ENCODE peak calls at places on chromosome 3, in eight cellular contexts. Q, N, W, H, B, M, T and X are unnamed samples. For H3K9me3, the result is how much of the 10 kb centered on the place peaks cover.

GRCh38 chr3:175392653-175393052 is 533.5 kb downstream of the NAALADL2 start:
- DNase-seq in Q (no peak), N (no peak), W (no peak), H (peak), B (no peak), M (no peak), T (no peak), X (no peak)

GRCh38 chr3:173380681-173381080 is 16.9 kb upstream of the NLGN1 start:
- DNase-seq in Q (no peak), N (no peak), W (no peak), H (no peak), B (no peak), M (no peak), T (no peak), X (no peak)

GRCh38 chr3:173214576-173214975 is 73.5 kb upstream of the SPATA16 start:
- DNase-seq in Q (no peak), N (no peak), W (no peak), H (no peak), B (no peak), M (no peak), T (no peak), X (no peak)

GRCh38 chr3:80696280-80696679 is 928.5 kb upstream of the ROBO1 start:
- DNase-seq in Q (no peak), N (no peak), W (peak), H (no peak), B (no peak), M (no peak), T (no peak), X (peak)

GRCh38 chr3:108222813-108223307 is 636 bp upstream of the IFT57 start:
- DNase-seq in Q (no peak), N (no peak), W (no peak), H (peak), B (no peak), M (no peak), T (no peak), X (no peak)

GRCh38 chr3:167184511-167184910 is 195.6 kb downstream of the ZBBX start:
- DNase-seq in Q (no peak), N (no peak), W (no peak), H (no peak), B (no peak), M (no peak), T (no peak), X (no peak)

GRCh38 chr3:55000546-55000945 is 72.7 kb upstream of the LRTM1 start:
- DNase-seq in Q (peak), N (no peak), W (peak), H (peak), B (no peak), M (peak), T (no peak), X (peak)

GRCh38 chr3:15964605-15965061 is 166.9 kb upstream of the ANKRD28 start:
- DNase-seq in Q (no peak), N (no peak), W (peak), H (peak), B (no peak), M (peak), T (no peak), X (no peak)

GRCh38 chr3:175988401-175988800 is 1129.3 kb downstream of the NAALADL2 start:
- DNase-seq in Q (no peak), N (no peak), W (no peak), H (no peak), B (no peak), M (no peak), T (no peak), X (no peak)

GRCh38 chr3:31981206-31982181 is at the start of the genes OSBPL10 and ZNF860:
- DNase-seq in Q (peak), N (no peak), W (peak), H (peak), B (peak), M (peak), T (peak), X (peak)

GRCh38 chr3:71428841-71429609 is 154.5 kb downstream of the FOXP1 start:
- DNase-seq in Q (no peak), N (no peak), W (peak), H (peak), B (peak), M (no peak), T (no peak), X (no peak)

GRCh38 chr3:48918388-48919214 is at the start of gene ARIH2:
- DNase-seq in Q (peak), N (peak), W (peak), H (peak), B (peak), M (peak), T (peak), X (peak)

GRCh38 chr3:131260525-131260924 is 121.0 kb upstream of the NUDT16 start:
- DNase-seq in Q (no peak), N (no peak), W (no peak), H (peak), B (no peak), M (no peak), T (no peak), X (no peak)

GRCh38 chr3:128742821-128743594 is 17.0 kb downstream of the RAB7A start:
- DNase-seq in Q (no peak), N (no peak), W (no peak), H (no peak), B (no peak), M (no peak), T (peak), X (no peak)

GRCh38 chr3:128749035-128749434 is 23.1 kb downstream of the RAB7A start:
- DNase-seq in Q (no peak), N (no peak), W (no peak), H (no peak), B (no peak), M (no peak), T (no peak), X (no peak)

GRCh38 chr3:128745742-128746141 is 19.8 kb downstream of the RAB7A start:
- DNase-seq in Q (no peak), N (no peak), W (no peak), H (no peak), B (no peak), M (no peak), T (no peak), X (no peak)

GRCh38 chr3:128748527-128748926 is 22.5 kb downstream of the RAB7A start:
- DNase-seq in Q (no peak), N (no peak), W (no peak), H (no peak), B (no peak), M (no peak), T (no peak), X (no peak)

DNA sequence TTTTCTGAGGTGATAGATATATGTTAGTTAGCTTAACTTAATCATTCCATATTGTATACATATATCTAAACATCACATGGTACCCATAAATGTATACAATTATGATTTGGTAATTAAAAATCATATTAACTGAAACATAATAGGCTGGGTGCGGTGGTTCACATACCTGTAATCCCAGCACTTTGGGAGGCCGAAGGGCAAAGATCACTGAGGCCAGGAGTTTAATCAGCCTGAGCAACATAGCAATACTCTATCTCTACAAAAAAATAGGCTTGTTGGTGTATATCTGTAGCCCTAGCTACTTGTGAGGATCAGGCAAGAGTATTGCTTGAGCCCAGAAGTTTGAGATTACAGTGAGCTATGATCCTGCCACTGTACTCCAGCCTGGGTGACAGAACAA is 20.9 kb downstream of the RAB7A start:
- DNase-seq in Q (no peak), N (no peak), W (no peak), H (no peak), B (no peak), M (no peak), T (no peak), X (no peak)
- H3K9me3 ChIP-seq in Q (under half), N (under half), W (under half), H (under half), B (under half), M (under half), T (under half), X (under half)

DNA sequence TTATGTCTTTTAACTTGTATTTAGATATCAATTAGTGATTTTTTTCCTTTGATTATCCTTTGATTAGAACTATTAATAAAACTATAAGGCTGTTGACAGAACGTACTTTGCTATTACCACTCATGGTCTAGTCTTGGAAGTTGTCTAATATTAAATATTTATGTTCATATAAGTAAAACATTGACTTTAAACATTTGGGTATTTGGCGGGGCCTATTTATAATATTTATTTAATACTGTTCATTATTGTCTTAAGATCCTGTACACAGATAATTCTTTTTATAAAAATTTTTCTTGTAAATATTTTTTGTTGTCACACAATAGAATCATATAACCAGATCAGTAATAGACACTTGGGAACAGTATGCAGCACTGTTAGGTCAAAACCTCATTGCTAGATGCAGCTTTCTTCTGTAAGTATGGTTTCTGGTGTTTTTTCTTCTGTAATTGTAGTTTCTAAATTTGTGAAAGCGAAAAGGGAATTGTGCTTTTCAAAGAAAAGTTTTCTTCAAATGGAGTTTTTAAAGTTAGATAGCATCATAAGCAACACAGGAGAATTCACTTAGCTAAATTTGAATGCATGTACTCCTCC is 93.4 kb downstream of the FNDC3B start:
- DNase-seq in Q (no peak), N (no peak), W (no peak), H (no peak), B (no peak), M (no peak), T (no peak), X (no peak)
- H3K4me3 ChIP-seq in Q (no peak), N (no peak), W (no peak), H (no peak), B (no peak), M (no peak), T (no peak), X (no peak)

GRCh38 chr3:151305081-151305777 is 11.4 kb downstream of the GPR87 start:
- DNase-seq in Q (peak), N (no peak), W (peak), H (peak), B (peak), M (peak), T (no peak), X (peak)

GRCh38 chr3:151300554-151300953 is 16.1 kb downstream of the GPR87 start:
- DNase-seq in Q (no peak), N (no peak), W (no peak), H (no peak), B (no peak), M (no peak), T (no peak), X (no peak)

GRCh38 chr3:151299006-151299405 is 17.6 kb downstream of the GPR87 start:
- DNase-seq in Q (no peak), N (no peak), W (no peak), H (no peak), B (no peak), M (no peak), T (no peak), X (no peak)

GRCh38 chr3:151305778-151306157 is 10.9 kb downstream of the GPR87 start:
- DNase-seq in Q (no peak), N (no peak), W (no peak), H (no peak), B (no peak), M (no peak), T (no peak), X (no peak)

GRCh38 chr3:151301787-151302186 is 14.8 kb downstream of the GPR87 start:
- DNase-seq in Q (no peak), N (no peak), W (no peak), H (peak), B (no peak), M (peak), T (no peak), X (no peak)
- H3K9me3 ChIP-seq in Q (under half), N (under half), W (under half), H (under half), B (under half), M (under half), T (under half), X (under half)

GRCh38 chr3:9770276-9770812 is 597 bp upstream of the CAMK1 start:
- DNase-seq in Q (no peak), N (no peak), W (peak), H (peak), B (peak), M (no peak), T (peak), X (peak)

GRCh38 chr3:9767418-9767817 is 2.3 kb downstream of the CAMK1 start:
- DNase-seq in Q (no peak), N (no peak), W (no peak), H (no peak), B (peak), M (no peak), T (no peak), X (no peak)

GRCh38 chr3:9769426-9770275 is at the start of gene CAMK1:
- DNase-seq in Q (peak), N (peak), W (peak), H (peak), B (peak), M (peak), T (peak), X (peak)

GRCh38 chr3:9768376-9768775 is 1.4 kb downstream of the CAMK1 start:
- DNase-seq in Q (no peak), N (no peak), W (no peak), H (no peak), B (no peak), M (no peak), T (no peak), X (no peak)

DNA sequence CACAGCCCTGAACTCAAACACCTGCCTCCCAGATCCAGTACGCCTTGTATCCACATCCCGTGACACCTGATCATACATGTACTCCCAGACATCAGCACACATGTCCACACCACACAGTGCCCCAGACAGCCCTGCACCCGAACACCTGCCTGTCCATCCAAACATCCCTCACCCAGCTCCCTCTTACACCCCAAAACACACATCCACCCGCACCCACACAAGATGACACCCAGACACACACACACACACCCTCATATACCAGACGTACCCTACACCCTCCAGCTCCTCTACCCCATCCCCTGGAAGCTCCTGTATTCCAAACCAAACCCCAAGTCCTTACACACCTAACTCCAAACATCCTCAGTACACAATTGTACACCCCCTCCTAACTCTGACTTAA is 735 bp downstream of the CAMK1 start:
- DNase-seq in Q (no peak), N (no peak), W (no peak), H (no peak), B (no peak), M (no peak), T (no peak), X (no peak)
- H3K4me3 ChIP-seq in Q (peak), N (no peak), W (no peak), H (no peak), B (peak), M (no peak), T (peak), X (peak)

GRCh38 chr3:1513662-1514061 is 420.8 kb downstream of the CNTN6 start:
- DNase-seq in Q (no peak), N (no peak), W (no peak), H (no peak), B (no peak), M (no peak), T (no peak), X (no peak)
- H3K9me3 ChIP-seq in Q (under half), N (under half), W (under half), H (under half), B (under half), M (under half), T (under half), X (under half)

GRCh38 chr3:44554626-44555592 is at the start of gene ZKSCAN7:
- DNase-seq in Q (no peak), N (peak), W (peak), H (peak), B (peak), M (peak), T (peak), X (no peak)
- H3K4me3 ChIP-seq in Q (no peak), N (peak), W (peak), H (peak), B (peak), M (peak), T (peak), X (no peak)

DNA sequence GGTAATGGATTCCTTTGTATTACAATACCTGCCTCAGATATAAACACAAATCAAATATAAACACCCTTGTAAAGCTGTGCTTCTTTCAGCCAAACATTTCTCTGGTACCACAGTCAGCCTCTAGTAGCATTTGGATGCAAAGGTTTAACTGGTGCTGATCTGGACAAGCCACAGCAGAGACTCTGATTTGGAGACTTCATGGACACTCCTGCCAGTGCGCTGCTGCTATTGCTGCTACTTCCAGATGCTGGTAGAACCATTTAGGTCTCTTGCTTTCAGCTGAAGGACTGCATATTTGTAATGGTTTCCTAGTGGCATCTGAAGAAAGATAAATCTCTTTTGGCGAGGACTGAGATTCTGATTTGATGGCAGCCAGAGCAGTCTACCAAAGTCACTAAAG is 36.9 kb downstream of the NCK1 start:
- DNase-seq in Q (no peak), N (no peak), W (no peak), H (no peak), B (no peak), M (no peak), T (no peak), X (no peak)
- H3K9me3 ChIP-seq in Q (under half), N (under half), W (under half), H (under half), B (under half), M (under half), T (under half), X (under half)

GRCh38 chr3:194984624-194985023 is 286.3 kb downstream of the XXYLT1 start:
- DNase-seq in Q (no peak), N (no peak), W (no peak), H (no peak), B (no peak), M (no peak), T (no peak), X (no peak)

GRCh38 chr3:194984026-194984425 is 286.9 kb downstream of the XXYLT1 start:
- DNase-seq in Q (no peak), N (no peak), W (no peak), H (no peak), B (no peak), M (no peak), T (no peak), X (no peak)

GRCh38 chr3:194986208-194987043 is 284.5 kb downstream of the XXYLT1 start:
- DNase-seq in Q (no peak), N (no peak), W (peak), H (no peak), B (peak), M (no peak), T (no peak), X (no peak)

GRCh38 chr3:194983620-194984019 is 287.3 kb downstream of the XXYLT1 start:
- DNase-seq in Q (no peak), N (no peak), W (no peak), H (no peak), B (no peak), M (no peak), T (no peak), X (no peak)

GRCh38 chr3:194985031-194985578 is 285.9 kb downstream of the XXYLT1 start:
- DNase-seq in Q (no peak), N (no peak), W (peak), H (peak), B (peak), M (no peak), T (peak), X (peak)
- H3K4me3 ChIP-seq in Q (no peak), N (no peak), W (no peak), H (no peak), B (peak), M (no peak), T (peak), X (peak)